ENCODE peak calls at places on chromosome 1, in eight cellular contexts. G is aorta; W is uterus; S is HCT116; N is mucosa of descending colon; K is CD8-positive, alpha-beta memory T cell; C is GM23338; J is IMR-90. Z is an unnamed sample.

GRCh38 chr1:104791030-104791429 is 1041.3 kb downstream of the AMY1C start:
- DNase-seq in G (no peak), W (no peak), S (no peak), N (no peak), K (no peak), C (no peak), J (no peak), Z (no peak)

GRCh38 chr1:187842406-187843165 is 1013.8 kb downstream of the PLA2G4A start:
- DNase-seq in G (peak; percentile 31), W (peak; percentile 13), S (no peak), N (no peak), K (no peak), C (peak; percentile 4), J (peak; percentile 16), Z (peak; percentile 24)

GRCh38 chr1:85201340-85202091 is 700 bp upstream of the SYDE2 start:
- DNase-seq in G (peak; percentile 92), W (peak; percentile 79), S (no peak), N (peak; percentile 81), K (peak; percentile 91), C (peak; percentile 91), J (peak; percentile 49), Z (peak; percentile 79)

GRCh38 chr1:186806477-186806876 is 22.3 kb upstream of the PLA2G4A start:
- DNase-seq in G (no peak), W (no peak), S (peak; percentile 45), N (no peak), K (no peak), C (peak; percentile 63), J (peak; percentile 24), Z (no peak)

GRCh38 chr1:238252033-238252802 is 361.5 kb upstream of the ZP4 start:
- DNase-seq in G (no peak), W (no peak), S (no peak), N (peak; percentile 77), K (no peak), C (peak; percentile 91), J (peak; percentile 33), Z (peak; percentile 20)

GRCh38 chr1:15137807-15138206 is 15.7 kb upstream of the TMEM51 start:
- DNase-seq in G (no peak), W (no peak), S (no peak), N (no peak), K (no peak), C (no peak), J (no peak), Z (no peak)

GRCh38 chr1:23615423-23615822 is 56.1 kb upstream of the ID3 start:
- DNase-seq in G (no peak), W (no peak), S (no peak), N (no peak), K (no peak), C (no peak), J (no peak), Z (no peak)

GRCh38 chr1:24231701-24232100 is 44.6 kb upstream of the IFNLR1 start:
- DNase-seq in G (no peak), W (no peak), S (no peak), N (no peak), K (no peak), C (no peak), J (no peak), Z (no peak)

GRCh38 chr1:161096015-161096414 is 2.1 kb upstream of the KLHDC9 start:
- DNase-seq in G (no peak), W (no peak), S (no peak), N (no peak), K (no peak), C (no peak), J (no peak), Z (no peak)
- H3K36me3 ChIP-seq in G (no peaks in the 10 kb centered on the region), W (no peaks in the 10 kb centered on the region), S (peaks cover 5% of the 10 kb centered on the region), N (no peaks in the 10 kb centered on the region), K (no peaks in the 10 kb centered on the region), C (no peaks in the 10 kb centered on the region), J (peaks cover 3% of the 10 kb centered on the region), Z (no peaks in the 10 kb centered on the region)

GRCh38 chr1:223847781-223848345 is 2.1 kb upstream of the TP53BP2 start:
- DNase-seq in G (no peak), W (no peak), S (no peak), N (no peak), K (no peak), C (no peak), J (no peak), Z (no peak)

GRCh38 chr1:223846668-223847007 is 891 bp upstream of the TP53BP2 start:
- DNase-seq in G (no peak), W (peak; percentile 42), S (no peak), N (peak; percentile 51), K (no peak), C (peak; percentile 63), J (no peak), Z (peak; percentile 25)

GRCh38 chr1:223844521-223844961 is 1.2 kb downstream of the TP53BP2 start:
- DNase-seq in G (no peak), W (no peak), S (no peak), N (no peak), K (no peak), C (no peak), J (no peak), Z (no peak)

GRCh38 chr1:223844962-223845809 is 561 bp downstream of the TP53BP2 start:
- DNase-seq in G (no peak), W (peak; percentile 66), S (no peak), N (peak; percentile 61), K (peak; percentile 73), C (peak; percentile 41), J (peak; percentile 62), Z (peak; percentile 65)

GRCh38 chr1:223845810-223846667 is at the start of gene TP53BP2:
- DNase-seq in G (peak; percentile 95), W (peak; percentile 91), S (peak; percentile 73), N (peak; percentile 89), K (peak; percentile 90), C (peak; percentile 91), J (peak; percentile 87), Z (peak; percentile 96)
- H3K4me1 ChIP-seq in G (no peaks in the 10 kb centered on the region), W (no peaks in the 10 kb centered on the region), S (peaks cover 3% of the 10 kb centered on the region), N (peaks cover 18% of the 10 kb centered on the region), K (peaks cover 43% of the 10 kb centered on the region), C (peaks cover 11% of the 10 kb centered on the region), J (peaks cover 3% of the 10 kb centered on the region), Z (no peaks in the 10 kb centered on the region)

GRCh38 chr1:26938659-26939025 is 17.1 kb downstream of the NUDC start:
- DNase-seq in G (no peak), W (no peak), S (no peak), N (no peak), K (no peak), C (no peak), J (no peak), Z (no peak)
- H3K36me3 ChIP-seq in G (peaks cover 2% of the 10 kb centered on the region), W (no peaks in the 10 kb centered on the region), S (peaks cover 25% of the 10 kb centered on the region), N (peaks cover 16% of the 10 kb centered on the region), K (peaks cover 30% of the 10 kb centered on the region), C (peaks cover 29% of the 10 kb centered on the region), J (peaks cover 36% of the 10 kb centered on the region), Z (peaks cover 58% of the 10 kb centered on the region)

GRCh38 chr1:58885998-58886397 is 102.2 kb upstream of the JUN start:
- DNase-seq in G (peak; percentile 86), W (no peak), S (no peak), N (no peak), K (peak; percentile 50), C (no peak), J (no peak), Z (no peak)

GRCh38 chr1:58884706-58885661 is 101.1 kb upstream of the JUN start:
- DNase-seq in G (no peak), W (peak; percentile 60), S (no peak), N (peak; percentile 88), K (peak; percentile 20), C (no peak), J (no peak), Z (no peak)

GRCh38 chr1:58882322-58882951 is 98.6 kb upstream of the JUN start:
- DNase-seq in G (no peak), W (no peak), S (no peak), N (no peak), K (no peak), C (no peak), J (no peak), Z (no peak)

GRCh38 chr1:58883037-58883887 is 99.4 kb upstream of the JUN start:
- DNase-seq in G (peak; percentile 85), W (peak; percentile 59), S (peak; percentile 85), N (peak; percentile 68), K (no peak), C (peak; percentile 16), J (peak; percentile 97), Z (peak; percentile 87)

DNA sequence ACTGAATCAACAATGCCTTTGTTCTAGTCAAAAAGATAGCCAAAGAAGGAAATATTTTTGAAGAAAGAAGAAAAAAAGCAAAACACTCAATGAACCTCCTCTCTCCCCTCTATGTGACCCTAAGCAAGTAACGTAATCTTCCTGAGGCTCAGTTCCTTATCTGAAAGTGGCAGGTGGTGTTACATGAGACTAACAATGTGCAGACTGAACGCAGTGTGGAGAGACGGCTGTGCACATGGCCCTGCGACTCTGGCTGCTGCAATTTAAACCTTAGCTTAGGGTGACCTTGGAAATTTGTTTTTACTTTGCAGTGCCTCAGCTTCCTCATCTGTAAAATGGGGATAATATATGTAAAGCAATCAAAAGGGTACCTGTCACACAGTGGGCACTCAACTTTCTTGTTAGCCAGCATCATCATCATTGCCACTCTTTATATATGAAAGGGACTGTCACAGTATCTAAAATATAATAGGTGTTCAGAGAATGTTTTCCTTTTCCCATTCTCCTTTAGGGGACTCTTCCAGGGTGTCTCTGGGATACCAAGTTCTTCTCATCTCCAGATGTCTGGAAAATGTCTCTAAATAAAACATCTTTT is 100.1 kb upstream of the JUN start:
- DNase-seq in G (no peak), W (no peak), S (no peak), N (no peak), K (no peak), C (no peak), J (no peak), Z (no peak)
- H3K4me1 ChIP-seq in G (peaks cover 2% of the 10 kb centered on the region), W (no peaks in the 10 kb centered on the region), S (peaks cover 48% of the 10 kb centered on the region), N (peaks cover 46% of the 10 kb centered on the region), K (peaks cover 30% of the 10 kb centered on the region), C (no peaks in the 10 kb centered on the region), J (peaks cover 14% of the 10 kb centered on the region), Z (peaks cover 40% of the 10 kb centered on the region)

GRCh38 chr1:224613486-224613885 is 2.6 kb upstream of the CNIH3 start:
- DNase-seq in G (no peak), W (no peak), S (no peak), N (no peak), K (no peak), C (no peak), J (no peak), Z (no peak)
- H3K36me3 ChIP-seq in G (no peaks in the 10 kb centered on the region), W (no peaks in the 10 kb centered on the region), S (no peaks in the 10 kb centered on the region), N (no peaks in the 10 kb centered on the region), K (no peaks in the 10 kb centered on the region), C (no peaks in the 10 kb centered on the region), J (no peaks in the 10 kb centered on the region), Z (no peaks in the 10 kb centered on the region)

GRCh38 chr1:12434174-12434573 is 183.8 kb downstream of the DHRS3 start:
- DNase-seq in G (peak; percentile 78), W (no peak), S (peak; percentile 51), N (no peak), K (peak; percentile 37), C (no peak), J (peak; percentile 86), Z (no peak)
- H3K4me1 ChIP-seq in G (peaks cover 4% of the 10 kb centered on the region), W (peaks cover 8% of the 10 kb centered on the region), S (peaks cover 40% of the 10 kb centered on the region), N (peaks cover 16% of the 10 kb centered on the region), K (peaks cover 61% of the 10 kb centered on the region), C (no peaks in the 10 kb centered on the region), J (peaks cover 25% of the 10 kb centered on the region), Z (peaks cover 64% of the 10 kb centered on the region)

DNA sequence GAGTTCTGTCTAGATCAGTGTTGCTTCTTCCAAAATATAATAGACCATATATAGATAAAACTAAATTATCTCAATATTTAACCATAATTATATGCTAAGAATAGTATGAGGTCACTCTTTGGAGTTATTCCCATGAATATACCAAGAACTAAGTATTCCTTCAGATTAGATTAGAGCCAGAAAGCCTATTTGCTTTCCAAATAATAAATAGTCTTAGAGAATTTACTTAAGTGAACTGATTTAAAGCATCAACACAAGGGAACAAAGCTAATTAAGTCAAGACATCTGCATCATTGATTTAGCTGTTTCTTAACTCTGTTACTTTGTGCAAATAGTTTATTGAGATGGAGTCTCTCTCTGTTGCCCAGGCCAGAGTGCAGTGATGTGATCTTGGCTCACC is 35.7 kb downstream of the FNBP1L start:
- DNase-seq in G (no peak), W (no peak), S (no peak), N (no peak), K (no peak), C (no peak), J (no peak), Z (no peak)
- H3K36me3 ChIP-seq in G (no peaks in the 10 kb centered on the region), W (no peaks in the 10 kb centered on the region), S (no peaks in the 10 kb centered on the region), N (no peaks in the 10 kb centered on the region), K (no peaks in the 10 kb centered on the region), C (no peaks in the 10 kb centered on the region), J (no peaks in the 10 kb centered on the region), Z (no peaks in the 10 kb centered on the region)